ENCODE peak calls at places on chromosomes 4 and X, in nine cellular contexts. One of them, this sample, is unnamed.
A peak's percentile ranks its signal among the peaks of the same experiment; 100 is the strongest.

GRCh38 chrX:129678176-129678880 is 23.6 kb upstream of the APLN start:
- DNase-seq in heart left ventricle: peak; percentile 38
- DNase-seq in Calu3: peak; percentile 82
- DNase-seq in BE2C: peak; percentile 37
- DNase-seq in colonic mucosa: peak; percentile 35
- DNase-seq in psoas muscle: peak; percentile 53
- DNase-seq in upper lobe of left lung: peak; percentile 65
- DNase-seq in endothelial cell: no peak
- DNase-seq in astrocyte of the spinal cord: no peak
- DNase-seq in this sample: no peak

GRCh38 chrX:26915064-26915463 is 548.1 kb downstream of the PPP4R3C start:
- DNase-seq in astrocyte of the spinal cord: no peak
- DNase-seq in psoas muscle: no peak
- DNase-seq in upper lobe of left lung: no peak
- DNase-seq in BE2C: no peak
- DNase-seq in Calu3: no peak
- DNase-seq in colonic mucosa: no peak
- DNase-seq in heart left ventricle: no peak
- DNase-seq in endothelial cell: no peak
- DNase-seq in this sample: no peak

GRCh38 chrX:65871671-65872311 is 168.1 kb downstream of the VSIG4 start:
- DNase-seq in Calu3: peak; percentile 73
- DNase-seq in upper lobe of left lung: no peak
- DNase-seq in endothelial cell: peak; percentile 28
- DNase-seq in astrocyte of the spinal cord: no peak
- DNase-seq in colonic mucosa: peak; percentile 61
- DNase-seq in psoas muscle: no peak
- DNase-seq in BE2C: no peak
- DNase-seq in heart left ventricle: peak; percentile 20
- DNase-seq in this sample: no peak

GRCh38 chr4:16897991-16898827 is at the start of gene LDB2:
- DNase-seq in colonic mucosa: peak; percentile 32
- DNase-seq in heart left ventricle: peak; percentile 78
- DNase-seq in endothelial cell: peak; percentile 55
- DNase-seq in astrocyte of the spinal cord: peak; percentile 85
- DNase-seq in Calu3: no peak
- DNase-seq in psoas muscle: peak; percentile 39
- DNase-seq in upper lobe of left lung: no peak
- DNase-seq in BE2C: peak; percentile 78
- DNase-seq in this sample: no peak

GRCh38 chrX:106286053-106286650 is 118.0 kb downstream of the PWWP3B start:
- DNase-seq in psoas muscle: no peak
- DNase-seq in heart left ventricle: no peak
- DNase-seq in Calu3: no peak
- DNase-seq in astrocyte of the spinal cord: peak; percentile 73
- DNase-seq in BE2C: no peak
- DNase-seq in endothelial cell: no peak
- DNase-seq in upper lobe of left lung: no peak
- DNase-seq in colonic mucosa: no peak
- DNase-seq in this sample: no peak

GRCh38 chr4:143375326-143376073 is 38.8 kb downstream of the GAB1 start:
- DNase-seq in astrocyte of the spinal cord: no peak
- DNase-seq in heart left ventricle: no peak
- DNase-seq in colonic mucosa: peak; percentile 47
- DNase-seq in psoas muscle: no peak
- DNase-seq in BE2C: peak; percentile 30
- DNase-seq in upper lobe of left lung: peak; percentile 46
- DNase-seq in endothelial cell: peak; percentile 26
- DNase-seq in Calu3: peak; percentile 36
- DNase-seq in this sample: no peak

GRCh38 chrX:8728932-8729331 is 3.0 kb downstream of the ANOS1 start:
- DNase-seq in upper lobe of left lung: peak; percentile 54
- DNase-seq in endothelial cell: no peak
- DNase-seq in heart left ventricle: no peak
- DNase-seq in BE2C: no peak
- DNase-seq in psoas muscle: no peak
- DNase-seq in Calu3: no peak
- DNase-seq in astrocyte of the spinal cord: no peak
- DNase-seq in colonic mucosa: no peak
- DNase-seq in this sample: no peak

GRCh38 chr4:66300336-66300934 is 630.1 kb upstream of the EPHA5 start:
- DNase-seq in Calu3: no peak
- DNase-seq in endothelial cell: no peak
- DNase-seq in colonic mucosa: no peak
- DNase-seq in heart left ventricle: no peak
- DNase-seq in astrocyte of the spinal cord: no peak
- DNase-seq in BE2C: no peak
- DNase-seq in upper lobe of left lung: no peak
- DNase-seq in psoas muscle: no peak
- DNase-seq in this sample: no peak

GRCh38 chrX:150769408-150769807 is 76.2 kb downstream of the MTMR1 start:
- DNase-seq in astrocyte of the spinal cord: no peak
- DNase-seq in psoas muscle: no peak
- DNase-seq in BE2C: no peak
- DNase-seq in colonic mucosa: peak; percentile 14
- DNase-seq in heart left ventricle: no peak
- DNase-seq in Calu3: no peak
- DNase-seq in upper lobe of left lung: no peak
- DNase-seq in endothelial cell: no peak
- DNase-seq in this sample: no peak

GRCh38 chrX:124699876-124700275 is 353.5 kb downstream of the SH2D1A start:
- DNase-seq in endothelial cell: no peak
- DNase-seq in colonic mucosa: no peak
- DNase-seq in astrocyte of the spinal cord: no peak
- DNase-seq in heart left ventricle: no peak
- DNase-seq in upper lobe of left lung: no peak
- DNase-seq in BE2C: no peak
- DNase-seq in Calu3: no peak
- DNase-seq in psoas muscle: no peak
- DNase-seq in this sample: no peak

GRCh38 chrX:19785647-19786046 is 101.8 kb downstream of the SH3KBP1 start:
- DNase-seq in colonic mucosa: no peak
- DNase-seq in Calu3: no peak
- DNase-seq in psoas muscle: no peak
- DNase-seq in upper lobe of left lung: no peak
- DNase-seq in BE2C: no peak
- DNase-seq in astrocyte of the spinal cord: no peak
- DNase-seq in heart left ventricle: no peak
- DNase-seq in endothelial cell: no peak
- DNase-seq in this sample: no peak

GRCh38 chr4:13918110-13918509 is 290.6 kb upstream of the BOD1L1 start:
- DNase-seq in astrocyte of the spinal cord: peak; percentile 97
- DNase-seq in endothelial cell: no peak
- DNase-seq in colonic mucosa: peak; percentile 27
- DNase-seq in Calu3: no peak
- DNase-seq in BE2C: no peak
- DNase-seq in heart left ventricle: peak; percentile 13
- DNase-seq in upper lobe of left lung: no peak
- DNase-seq in psoas muscle: peak; percentile 39
- DNase-seq in this sample: no peak

GRCh38 chrX:132226169-132226568 is 6.9 kb upstream of the RAP2C start:
- DNase-seq in heart left ventricle: no peak
- DNase-seq in BE2C: no peak
- DNase-seq in colonic mucosa: no peak
- DNase-seq in Calu3: no peak
- DNase-seq in endothelial cell: no peak
- DNase-seq in upper lobe of left lung: no peak
- DNase-seq in psoas muscle: no peak
- DNase-seq in astrocyte of the spinal cord: no peak
- DNase-seq in this sample: no peak

GRCh38 chrX:39258331-39258730 is 457.1 kb downstream of the MID1IP1 start:
- DNase-seq in Calu3: no peak
- DNase-seq in endothelial cell: no peak
- DNase-seq in astrocyte of the spinal cord: no peak
- DNase-seq in upper lobe of left lung: no peak
- DNase-seq in BE2C: no peak
- DNase-seq in psoas muscle: no peak
- DNase-seq in heart left ventricle: peak; percentile 4
- DNase-seq in colonic mucosa: no peak
- DNase-seq in this sample: no peak

GRCh38 chr4:80187677-80188076 is 9.6 kb upstream of the PRDM8 start:
- DNase-seq in upper lobe of left lung: no peak
- DNase-seq in heart left ventricle: no peak
- DNase-seq in Calu3: no peak
- DNase-seq in BE2C: no peak
- DNase-seq in astrocyte of the spinal cord: no peak
- DNase-seq in psoas muscle: no peak
- DNase-seq in endothelial cell: no peak
- DNase-seq in colonic mucosa: no peak
- DNase-seq in this sample: no peak
- TF ChIP-seq CTCF in upper lobe of left lung: no peak
- TF ChIP-seq CTCF in heart left ventricle: no peak
- TF ChIP-seq CTCF in Calu3: no peak
- TF ChIP-seq CTCF in BE2C: no peak
- TF ChIP-seq CTCF in astrocyte of the spinal cord: no peak
- TF ChIP-seq CTCF in psoas muscle: no peak
- TF ChIP-seq CTCF in endothelial cell: no peak
- TF ChIP-seq CTCF in colonic mucosa: no peak
- TF ChIP-seq CTCF in this sample: no peak

GRCh38 chr4:123995939-123996338 is 599.3 kb downstream of the SPRY1 start:
- DNase-seq in BE2C: no peak
- DNase-seq in psoas muscle: no peak
- DNase-seq in upper lobe of left lung: no peak
- DNase-seq in endothelial cell: no peak
- DNase-seq in heart left ventricle: no peak
- DNase-seq in colonic mucosa: no peak
- DNase-seq in astrocyte of the spinal cord: peak; percentile 76
- DNase-seq in Calu3: no peak
- DNase-seq in this sample: no peak

GRCh38 chr4:123997736-123998449 is 601.3 kb downstream of the SPRY1 start:
- DNase-seq in astrocyte of the spinal cord: no peak
- DNase-seq in upper lobe of left lung: peak; percentile 27
- DNase-seq in BE2C: no peak
- DNase-seq in Calu3: no peak
- DNase-seq in psoas muscle: no peak
- DNase-seq in endothelial cell: no peak
- DNase-seq in heart left ventricle: no peak
- DNase-seq in colonic mucosa: no peak
- DNase-seq in this sample: no peak

GRCh38 chr4:123997116-123997515 is 600.5 kb downstream of the SPRY1 start:
- DNase-seq in heart left ventricle: no peak
- DNase-seq in Calu3: peak; percentile 8
- DNase-seq in upper lobe of left lung: no peak
- DNase-seq in astrocyte of the spinal cord: peak; percentile 55
- DNase-seq in psoas muscle: no peak
- DNase-seq in endothelial cell: no peak
- DNase-seq in colonic mucosa: no peak
- DNase-seq in BE2C: no peak
- DNase-seq in this sample: no peak

GRCh38 chr4:123994917-123995316 is 598.3 kb downstream of the SPRY1 start:
- DNase-seq in BE2C: no peak
- DNase-seq in endothelial cell: no peak
- DNase-seq in psoas muscle: no peak
- DNase-seq in upper lobe of left lung: no peak
- DNase-seq in Calu3: no peak
- DNase-seq in heart left ventricle: no peak
- DNase-seq in colonic mucosa: no peak
- DNase-seq in astrocyte of the spinal cord: no peak
- DNase-seq in this sample: no peak

DNA sequence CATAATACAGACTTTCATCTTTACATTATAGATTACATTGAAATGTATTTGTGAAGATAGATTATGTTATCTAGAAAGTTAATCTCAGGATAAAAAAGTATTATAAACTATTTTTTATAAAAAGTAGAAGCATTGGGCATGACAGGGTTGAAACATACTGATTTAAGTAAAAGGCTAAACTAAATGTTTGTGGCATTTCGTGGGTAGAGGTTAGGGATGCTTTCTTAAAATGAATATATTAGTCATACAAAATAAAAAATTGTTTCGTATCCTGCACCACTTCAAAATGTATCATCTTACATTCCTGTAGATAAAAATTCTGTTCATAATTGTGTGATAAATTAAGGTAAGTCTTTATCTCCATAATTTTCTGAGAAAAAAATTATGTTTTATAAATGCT is 603.6 kb downstream of the SPRY1 start:
- DNase-seq in upper lobe of left lung: no peak
- DNase-seq in astrocyte of the spinal cord: no peak
- DNase-seq in Calu3: no peak
- DNase-seq in psoas muscle: no peak
- DNase-seq in heart left ventricle: no peak
- DNase-seq in BE2C: no peak
- DNase-seq in colonic mucosa: no peak
- DNase-seq in endothelial cell: no peak
- DNase-seq in this sample: no peak
- TF ChIP-seq CTCF in upper lobe of left lung: no peak
- TF ChIP-seq CTCF in astrocyte of the spinal cord: no peak
- TF ChIP-seq CTCF in Calu3: no peak
- TF ChIP-seq CTCF in psoas muscle: no peak
- TF ChIP-seq CTCF in heart left ventricle: no peak
- TF ChIP-seq CTCF in BE2C: no peak
- TF ChIP-seq CTCF in colonic mucosa: no peak
- TF ChIP-seq CTCF in endothelial cell: no peak
- TF ChIP-seq CTCF in this sample: no peak

DNA sequence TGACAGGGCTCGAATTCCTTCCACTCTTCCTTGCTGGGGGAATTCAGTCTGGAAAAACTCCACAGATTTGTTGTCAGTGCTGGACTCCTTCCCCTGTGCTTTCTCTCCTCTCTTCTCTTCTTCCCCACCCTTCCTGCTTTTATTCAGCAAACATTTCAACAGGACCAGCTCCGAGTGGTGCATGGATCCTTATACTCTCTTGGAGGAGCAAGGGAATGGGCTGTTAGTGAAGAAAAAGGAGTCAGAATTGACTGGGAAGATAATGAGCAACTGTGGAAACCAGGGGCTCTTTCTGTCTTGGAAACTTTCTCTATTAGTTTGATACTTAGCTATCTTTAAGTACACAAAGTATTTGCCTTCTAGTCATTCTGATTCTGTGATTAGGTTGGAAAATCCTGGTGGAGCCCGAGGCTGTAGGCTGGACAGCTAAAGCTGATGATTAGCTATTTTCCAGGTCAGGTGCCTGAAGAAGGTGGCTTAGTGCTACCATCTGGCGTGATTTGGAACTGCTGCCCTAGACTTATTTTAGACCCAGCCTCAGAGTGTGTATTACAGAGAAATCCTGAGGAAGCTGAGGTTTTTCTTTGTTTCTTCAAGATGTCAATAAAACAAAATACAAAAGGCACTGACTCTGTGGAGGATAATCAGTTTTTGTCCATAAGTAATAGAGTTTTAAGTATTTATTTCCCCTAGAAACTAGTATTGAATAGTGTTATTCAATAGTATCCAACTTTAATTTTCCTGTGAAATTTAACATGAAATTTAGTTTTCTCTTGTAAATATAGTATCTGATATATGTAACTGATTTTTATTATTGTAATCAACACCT is 38.4 kb downstream of the NAP1L5 start:
- DNase-seq in astrocyte of the spinal cord: peak; percentile 64
- DNase-seq in endothelial cell: peak; percentile 44
- DNase-seq in BE2C: peak; percentile 36
- DNase-seq in colonic mucosa: peak; percentile 49
- DNase-seq in heart left ventricle: peak; percentile 34
- DNase-seq in Calu3: peak; percentile 46
- DNase-seq in upper lobe of left lung: peak; percentile 48
- DNase-seq in psoas muscle: no peak
- DNase-seq in this sample: no peak
- TF ChIP-seq CTCF in astrocyte of the spinal cord: peak; percentile 68
- TF ChIP-seq CTCF in endothelial cell: peak; percentile 51
- TF ChIP-seq CTCF in BE2C: peak; percentile 79
- TF ChIP-seq CTCF in colonic mucosa: peak; percentile 79
- TF ChIP-seq CTCF in heart left ventricle: peak; percentile 77
- TF ChIP-seq CTCF in Calu3: peak; percentile 52
- TF ChIP-seq CTCF in upper lobe of left lung: peak; percentile 77
- TF ChIP-seq CTCF in psoas muscle: peak; percentile 82
- TF ChIP-seq CTCF in this sample: peak; percentile 90

GRCh38 chr4:7721984-7722551 is 217.6 kb downstream of the AFAP1 start:
- DNase-seq in BE2C: no peak
- DNase-seq in colonic mucosa: no peak
- DNase-seq in Calu3: peak; percentile 30
- DNase-seq in endothelial cell: peak; percentile 24
- DNase-seq in psoas muscle: no peak
- DNase-seq in heart left ventricle: no peak
- DNase-seq in upper lobe of left lung: no peak
- DNase-seq in astrocyte of the spinal cord: no peak
- DNase-seq in this sample: no peak
- TF ChIP-seq CTCF in BE2C: peak; percentile 43
- TF ChIP-seq CTCF in colonic mucosa: no peak
- TF ChIP-seq CTCF in Calu3: peak; percentile 15
- TF ChIP-seq CTCF in endothelial cell: no peak
- TF ChIP-seq CTCF in psoas muscle: no peak
- TF ChIP-seq CTCF in heart left ventricle: peak; percentile 15
- TF ChIP-seq CTCF in upper lobe of left lung: no peak
- TF ChIP-seq CTCF in astrocyte of the spinal cord: peak; percentile 35
- TF ChIP-seq CTCF in this sample: no peak

This sample was measured in D721Med.